ENCODE peak calls at places on chromosomes 6 and 20, in ten cellular contexts. S, I, E, T, N, M, V, B, Z and D are unnamed samples.

GRCh38 chr6:41341580-41341979 is 6.2 kb downstream of the NCR2 start:
- DNase-seq in S (no peak), I (no peak), E (no peak), T (no peak), N (no peak), M (no peak), V (no peak), B (no peak), Z (no peak), D (no peak)

GRCh38 chr20:63330084-63330760 is 30.9 kb downstream of the CHRNA4 start:
- DNase-seq in S (no peak), I (peak), E (no peak), T (no peak), N (no peak), M (no peak), V (no peak), B (no peak), Z (no peak), D (no peak)

GRCh38 chr6:161889324-161889723 is 615.5 kb upstream of the AGPAT4 start:
- DNase-seq in S (no peak), I (no peak), E (no peak), T (no peak), N (no peak), M (no peak), V (no peak), B (no peak), Z (no peak), D (no peak)

GRCh38 chr20:56843817-56844216 is 214.7 kb downstream of the TFAP2C start:
- DNase-seq in S (peak), I (no peak), E (no peak), T (no peak), N (no peak), M (no peak), V (no peak), B (no peak), Z (no peak), D (no peak)

GRCh38 chr6:144104898-144105487 is 9.6 kb upstream of the SF3B5 start:
- DNase-seq in S (peak), I (no peak), E (no peak), T (no peak), N (peak), M (peak), V (peak), B (peak), Z (no peak), D (peak)

GRCh38 chr6:5446362-5447075 is 185.2 kb downstream of the FARS2 start:
- DNase-seq in S (no peak), I (no peak), E (no peak), T (no peak), N (no peak), M (no peak), V (no peak), B (peak), Z (no peak), D (no peak)

GRCh38 chr20:41748051-41748450 is 129.9 kb upstream of the CHD6 start:
- DNase-seq in S (no peak), I (no peak), E (no peak), T (no peak), N (no peak), M (no peak), V (no peak), B (no peak), Z (no peak), D (no peak)

GRCh38 chr6:40587240-40588069 is at the start of gene LRFN2:
- DNase-seq in S (peak), I (peak), E (peak), T (no peak), N (peak), M (peak), V (peak), B (peak), Z (peak), D (peak)

GRCh38 chr6:36605560-36606391 is 11.6 kb downstream of the SRSF3 start:
- DNase-seq in S (peak), I (no peak), E (peak), T (no peak), N (no peak), M (no peak), V (peak), B (no peak), Z (no peak), D (no peak)

GRCh38 chr6:52522151-52522626 is 54.7 kb downstream of the TRAM2 start:
- DNase-seq in S (peak), I (no peak), E (peak), T (no peak), N (no peak), M (no peak), V (peak), B (no peak), Z (no peak), D (peak)

GRCh38 chr20:22226849-22227248 is 357.5 kb downstream of the FOXA2 start:
- DNase-seq in S (no peak), I (no peak), E (no peak), T (no peak), N (no peak), M (no peak), V (no peak), B (no peak), Z (no peak), D (no peak)

GRCh38 chr6:121881974-121882667 is 446.7 kb downstream of the GJA1 start:
- DNase-seq in S (peak), I (no peak), E (no peak), T (no peak), N (no peak), M (no peak), V (peak), B (peak), Z (no peak), D (peak)

GRCh38 chr6:101391772-101392560 is 1.5 kb upstream of the GRIK2 start:
- DNase-seq in S (no peak), I (no peak), E (no peak), T (no peak), N (no peak), M (peak), V (no peak), B (no peak), Z (peak), D (no peak)

GRCh38 chr6:161434921-161435411 is 161.1 kb upstream of the AGPAT4 start:
- DNase-seq in S (peak), I (no peak), E (no peak), T (no peak), N (no peak), M (peak), V (peak), B (peak), Z (no peak), D (peak)

GRCh38 chr6:14791525-14791924 is 454.3 kb upstream of the JARID2 start:
- DNase-seq in S (peak), I (no peak), E (no peak), T (no peak), N (no peak), M (no peak), V (no peak), B (peak), Z (no peak), D (no peak)

GRCh38 chr20:62710886-62711702 is 2.5 kb downstream of the NTSR1 start:
- DNase-seq in S (no peak), I (no peak), E (peak), T (no peak), N (no peak), M (no peak), V (no peak), B (peak), Z (no peak), D (no peak)

GRCh38 chr20:10551732-10552724 is 116.9 kb downstream of the SLX4IP start:
- DNase-seq in S (peak), I (no peak), E (no peak), T (no peak), N (no peak), M (peak), V (no peak), B (no peak), Z (no peak), D (peak)

DNA sequence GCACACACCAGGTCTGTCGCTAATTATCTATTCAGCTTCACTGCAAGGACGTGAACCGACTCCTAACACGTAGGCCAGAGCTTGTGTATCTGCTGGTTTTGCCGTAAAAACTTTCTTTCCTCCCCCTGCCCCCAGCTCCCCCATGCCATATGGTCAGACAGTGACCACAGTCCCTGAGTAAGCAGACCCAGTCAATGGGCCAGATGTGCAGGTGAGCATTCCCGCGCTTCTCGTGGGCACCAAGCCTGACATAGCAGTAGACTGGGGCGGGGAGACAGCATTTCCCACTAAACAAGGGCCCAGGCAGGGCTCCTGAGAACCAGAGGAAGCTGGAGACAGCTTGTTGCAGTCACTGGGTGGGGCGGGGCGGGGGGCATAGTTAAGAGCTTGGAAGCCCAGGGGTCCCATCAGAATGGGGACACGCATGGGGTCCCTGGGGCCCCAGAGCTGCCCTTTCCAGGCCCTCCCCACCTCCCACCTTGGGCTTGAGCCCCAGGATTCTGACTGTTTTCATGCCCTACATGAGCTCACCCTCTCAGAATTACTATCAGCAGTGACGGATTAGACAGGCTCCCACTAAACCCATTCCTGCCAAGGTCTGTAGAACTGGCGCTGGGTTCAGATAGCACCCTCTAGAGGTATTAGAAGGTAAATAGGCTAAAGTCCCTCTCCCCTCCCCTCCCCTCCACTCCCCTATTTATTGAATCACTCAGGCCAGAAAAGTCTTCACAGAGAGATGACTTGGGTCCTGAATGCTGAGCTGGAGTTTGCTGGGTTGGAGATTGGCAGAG is 51.8 kb downstream of the CDH26 start:
- DNase-seq in S (no peak), I (no peak), E (no peak), T (no peak), N (no peak), M (peak), V (no peak), B (no peak), Z (no peak), D (no peak)
- TF ChIP-seq CTCF in S (no peak), I (no peak), E (no peak), T (no peak), N (no peak), M (peak), V (no peak), B (peak), Z (no peak), D (no peak)

DNA sequence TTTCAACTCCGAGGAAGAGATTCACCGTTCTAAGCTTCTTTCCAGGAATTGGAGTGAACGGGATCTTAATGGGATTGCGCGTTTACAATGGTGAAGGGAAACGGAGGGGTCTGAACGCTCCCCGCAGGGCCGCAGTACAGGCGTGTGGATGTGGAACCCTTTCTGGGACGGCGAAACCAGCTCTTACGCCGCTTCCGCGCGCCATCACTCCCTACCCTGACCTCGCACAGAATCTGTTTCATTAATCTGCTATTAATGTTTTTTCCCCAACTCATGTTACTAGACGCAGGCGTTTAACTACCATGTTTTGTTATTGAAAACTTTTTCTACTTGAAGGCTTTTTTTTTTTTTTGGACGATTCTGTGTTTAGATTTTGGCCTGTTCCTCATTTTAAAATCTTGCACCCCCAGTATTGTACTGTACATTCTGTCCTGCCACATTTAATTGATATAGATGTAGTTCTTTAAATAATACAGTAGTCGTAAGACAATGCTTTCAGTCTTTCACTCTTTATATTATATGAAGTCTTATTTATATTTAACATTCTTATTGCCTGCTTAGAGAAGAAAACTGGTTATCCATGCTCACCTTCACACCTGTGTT is 691 bp upstream of the SUPT3H start:
- DNase-seq in S (peak), I (peak), E (no peak), T (no peak), N (no peak), M (peak), V (no peak), B (no peak), Z (peak), D (no peak)
- TF ChIP-seq CTCF in S (no peak), I (no peak), E (no peak), T (no peak), N (no peak), M (no peak), V (no peak), B (no peak), Z (no peak), D (no peak)

DNA sequence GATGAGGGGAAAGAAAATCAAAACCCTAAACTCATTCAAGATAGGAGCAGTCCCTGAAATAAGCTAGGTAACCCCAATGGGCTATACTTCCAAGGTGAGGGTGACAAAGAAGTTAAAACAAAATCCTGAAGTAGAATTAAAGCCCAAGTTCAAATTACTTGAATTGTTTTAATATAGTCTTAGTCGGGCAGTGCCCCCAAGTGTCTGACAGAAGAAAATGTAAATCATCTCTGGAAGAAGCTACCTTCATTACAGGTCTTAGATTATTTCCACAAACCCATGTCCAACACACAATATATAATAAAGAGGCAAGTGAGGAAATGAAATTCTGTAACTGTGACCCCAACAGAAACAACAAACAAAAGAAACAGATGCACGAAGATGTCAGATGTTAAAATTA is 36.8 kb upstream of the L3MBTL3 start:
- DNase-seq in S (peak), I (no peak), E (no peak), T (no peak), N (no peak), M (no peak), V (peak), B (peak), Z (no peak), D (peak)
- TF ChIP-seq CTCF in S (peak), I (no peak), E (no peak), T (no peak), N (no peak), M (peak), V (no peak), B (peak), Z (no peak), D (peak)

GRCh38 chr20:871948-872347 is 38.4 kb downstream of the FAM110A start:
- DNase-seq in S (no peak), I (no peak), E (no peak), T (no peak), N (no peak), M (no peak), V (no peak), B (no peak), Z (no peak), D (no peak)

GRCh38 chr20:873875-874607 is 40.5 kb downstream of the FAM110A start:
- DNase-seq in S (no peak), I (no peak), E (no peak), T (no peak), N (no peak), M (no peak), V (no peak), B (no peak), Z (no peak), D (no peak)

GRCh38 chr20:875115-875514 is 41.0 kb downstream of the ANGPT4 start:
- DNase-seq in S (no peak), I (no peak), E (no peak), T (no peak), N (no peak), M (no peak), V (no peak), B (peak), Z (no peak), D (no peak)

GRCh38 chr20:871436-871835 is 37.9 kb downstream of the FAM110A start:
- DNase-seq in S (no peak), I (no peak), E (no peak), T (no peak), N (no peak), M (no peak), V (no peak), B (no peak), Z (no peak), D (no peak)

GRCh38 chr20:872855-873520 is 39.5 kb downstream of the FAM110A start:
- DNase-seq in S (no peak), I (no peak), E (no peak), T (no peak), N (no peak), M (peak), V (no peak), B (no peak), Z (peak), D (no peak)
- TF ChIP-seq CTCF in S (no peak), I (no peak), E (no peak), T (no peak), N (no peak), M (peak), V (no peak), B (no peak), Z (no peak), D (no peak)

GRCh38 chr20:37893566-37894241 is 9.2 kb upstream of the VSTM2L start:
- DNase-seq in S (no peak), I (no peak), E (no peak), T (no peak), N (no peak), M (no peak), V (no peak), B (no peak), Z (no peak), D (no peak)

GRCh38 chr20:37898301-37899104 is 4.4 kb upstream of the VSTM2L start:
- DNase-seq in S (no peak), I (no peak), E (no peak), T (no peak), N (no peak), M (no peak), V (peak), B (peak), Z (no peak), D (no peak)

GRCh38 chr20:37899105-37900045 is 3.6 kb upstream of the VSTM2L start:
- DNase-seq in S (no peak), I (no peak), E (no peak), T (no peak), N (no peak), M (no peak), V (no peak), B (no peak), Z (no peak), D (no peak)

GRCh38 chr20:37894454-37894853 is 8.5 kb upstream of the VSTM2L start:
- DNase-seq in S (no peak), I (no peak), E (no peak), T (no peak), N (no peak), M (no peak), V (no peak), B (no peak), Z (no peak), D (no peak)

GRCh38 chr20:37897008-37897548 is 5.8 kb upstream of the VSTM2L start:
- DNase-seq in S (peak), I (no peak), E (no peak), T (no peak), N (no peak), M (peak), V (peak), B (no peak), Z (peak), D (peak)
- TF ChIP-seq CTCF in S (peak), I (no peak), E (no peak), T (no peak), N (no peak), M (peak), V (peak), B (no peak), Z (peak), D (peak)

GRCh38 chr6:2507638-2508037 is 243.1 kb downstream of the MYLK4 start:
- DNase-seq in S (no peak), I (no peak), E (no peak), T (no peak), N (no peak), M (no peak), V (no peak), B (no peak), Z (no peak), D (no peak)

GRCh38 chr6:2507016-2507415 is 243.7 kb downstream of the MYLK4 start:
- DNase-seq in S (no peak), I (no peak), E (no peak), T (no peak), N (no peak), M (no peak), V (no peak), B (peak), Z (no peak), D (no peak)

GRCh38 chr6:2504495-2505064 is 246.1 kb downstream of the MYLK4 start:
- DNase-seq in S (no peak), I (no peak), E (no peak), T (no peak), N (no peak), M (no peak), V (no peak), B (no peak), Z (no peak), D (no peak)

GRCh38 chr6:2503816-2504494 is 246.8 kb downstream of the MYLK4 start:
- DNase-seq in S (peak), I (no peak), E (no peak), T (no peak), N (no peak), M (no peak), V (no peak), B (peak), Z (no peak), D (peak)

DNA sequence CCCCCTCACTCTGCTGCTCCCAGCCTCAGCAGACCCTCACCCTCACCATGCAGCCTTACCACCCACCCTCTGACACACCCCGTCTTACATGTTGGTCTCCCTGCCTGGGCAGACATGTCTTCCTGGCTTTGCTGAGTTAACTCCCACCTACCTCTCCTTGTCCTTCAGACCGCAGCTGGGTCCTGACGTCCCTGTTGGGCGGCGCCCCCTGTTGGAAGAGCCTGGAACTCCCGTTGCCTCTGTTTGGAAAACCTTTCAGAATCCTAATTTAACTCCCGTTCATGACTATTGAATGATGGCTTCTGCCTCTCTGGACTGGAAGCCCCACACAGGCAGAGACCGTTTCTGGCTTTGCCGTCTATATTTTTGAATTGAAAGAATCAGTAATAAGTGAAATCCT is 245.1 kb downstream of the MYLK4 start:
- DNase-seq in S (no peak), I (no peak), E (no peak), T (no peak), N (no peak), M (peak), V (no peak), B (no peak), Z (peak), D (no peak)
- TF ChIP-seq CTCF in S (peak), I (no peak), E (no peak), T (no peak), N (no peak), M (peak), V (peak), B (peak), Z (peak), D (peak)

GRCh38 chr6:16285467-16286150 is 47.2 kb downstream of the GMPR start:
- DNase-seq in S (no peak), I (no peak), E (no peak), T (no peak), N (no peak), M (no peak), V (no peak), B (no peak), Z (no peak), D (no peak)
- TF ChIP-seq CTCF in S (no peak), I (no peak), E (no peak), T (no peak), N (no peak), M (no peak), V (no peak), B (no peak), Z (no peak), D (no peak)

GRCh38 chr6:2784061-2784460 is 18.9 kb downstream of the WRNIP1 start:
- DNase-seq in S (no peak), I (no peak), E (no peak), T (no peak), N (no peak), M (no peak), V (no peak), B (no peak), Z (no peak), D (no peak)

GRCh38 chr6:2782356-2782708 is 17.1 kb downstream of the WRNIP1 start:
- DNase-seq in S (no peak), I (no peak), E (no peak), T (no peak), N (no peak), M (no peak), V (no peak), B (no peak), Z (no peak), D (no peak)

GRCh38 chr6:2782825-2783187 is 17.6 kb downstream of the WRNIP1 start:
- DNase-seq in S (no peak), I (no peak), E (no peak), T (no peak), N (no peak), M (no peak), V (no peak), B (no peak), Z (peak), D (no peak)

GRCh38 chr6:2781685-2782355 is 16.6 kb downstream of the WRNIP1 start:
- DNase-seq in S (no peak), I (no peak), E (no peak), T (no peak), N (no peak), M (no peak), V (no peak), B (no peak), Z (no peak), D (no peak)

GRCh38 chr6:2783188-2783957 is 18.2 kb downstream of the WRNIP1 start:
- DNase-seq in S (peak), I (no peak), E (no peak), T (no peak), N (no peak), M (peak), V (peak), B (no peak), Z (peak), D (no peak)
- TF ChIP-seq CTCF in S (no peak), I (no peak), E (no peak), T (no peak), N (no peak), M (peak), V (no peak), B (no peak), Z (no peak), D (peak)

GRCh38 chr6:169639653-169640278 is 62.1 kb downstream of the WDR27 start:
- DNase-seq in S (peak), I (no peak), E (no peak), T (no peak), N (no peak), M (peak), V (no peak), B (no peak), Z (no peak), D (no peak)
- TF ChIP-seq CTCF in S (no peak), I (no peak), E (no peak), T (no peak), N (no peak), M (peak), V (no peak), B (no peak), Z (no peak), D (no peak)